ENCODE peak calls at places on chromosomes 11 and 22, in nine cellular contexts. O is lower lobe of right lung; W is CD8-positive, alpha-beta memory T cell; D is colonic mucosa; B is GM23338; S is body of pancreas; R is aorta; H is fibroblast of lung; J is CD4-positive, CD25-positive, alpha-beta regulatory T cell. F is an unnamed sample. For H3K36me3, the result is how much of the 10 kb centered on the place peaks cover.

GRCh38 chr11:125934473-125934872 is 11.4 kb upstream of the VSIG10L2 start:
- DNase-seq in O (no peak), W (no peak), D (no peak), B (no peak), S (no peak), R (no peak), H (no peak), J (no peak), F (no peak)

GRCh38 chr11:64878494-64879225 is at the start of gene EHD1:
- DNase-seq in O (peak), W (peak), D (peak), B (peak), S (peak), R (peak), H (peak), J (peak), F (peak)

GRCh38 chr11:118114266-118114665 is 27.5 kb upstream of the SMIM35 start:
- DNase-seq in O (no peak), W (no peak), D (no peak), B (no peak), S (no peak), R (no peak), H (no peak), J (no peak), F (no peak)

GRCh38 chr11:12397953-12398352 is 20.6 kb downstream of the PARVA start:
- DNase-seq in O (no peak), W (no peak), D (no peak), B (no peak), S (no peak), R (peak), H (peak), J (no peak), F (no peak)

GRCh38 chr11:116515666-116516184 is 257.1 kb downstream of the BUD13 start:
- DNase-seq in O (no peak), W (no peak), D (peak), B (no peak), S (peak), R (no peak), H (no peak), J (no peak), F (no peak)

GRCh38 chr22:41910599-41911291 is 4.1 kb downstream of the SHISA8 start:
- DNase-seq in O (no peak), W (peak), D (no peak), B (peak), S (peak), R (no peak), H (peak), J (peak), F (peak)

GRCh38 chr11:48006301-48006992 is 26.1 kb downstream of the PTPRJ start:
- DNase-seq in O (no peak), W (no peak), D (no peak), B (no peak), S (no peak), R (no peak), H (peak), J (peak), F (no peak)

GRCh38 chr11:63920126-63920869 is 3.3 kb upstream of the RCOR2 start:
- DNase-seq in O (no peak), W (no peak), D (peak), B (peak), S (peak), R (peak), H (no peak), J (no peak), F (no peak)

GRCh38 chr22:27318516-27318915 is 483.0 kb downstream of the MN1 start:
- DNase-seq in O (no peak), W (no peak), D (peak), B (peak), S (no peak), R (no peak), H (peak), J (no peak), F (no peak)

GRCh38 chr11:57213282-57214086 is 23.6 kb downstream of the APLNR start:
- DNase-seq in O (no peak), W (no peak), D (no peak), B (peak), S (no peak), R (no peak), H (peak), J (no peak), F (no peak)

GRCh38 chr11:20161230-20161918 is 1.1 kb upstream of the DBX1 start:
- DNase-seq in O (no peak), W (no peak), D (no peak), B (peak), S (no peak), R (no peak), H (peak), J (no peak), F (no peak)

GRCh38 chr11:21866781-21867180 is 326.1 kb upstream of the ANO5 start:
- DNase-seq in O (no peak), W (no peak), D (no peak), B (no peak), S (no peak), R (no peak), H (no peak), J (no peak), F (no peak)

GRCh38 chr11:74388678-74389327 is 9.4 kb downstream of the PGM2L1 start:
- DNase-seq in O (no peak), W (peak), D (peak), B (peak), S (peak), R (no peak), H (peak), J (peak), F (peak)

GRCh38 chr11:130527648-130528300 is 79.3 kb downstream of the ADAMTS15 start:
- DNase-seq in O (no peak), W (no peak), D (no peak), B (no peak), S (no peak), R (no peak), H (peak), J (no peak), F (peak)

GRCh38 chr22:46126853-46127385 is 23.4 kb upstream of the PPARA start:
- DNase-seq in O (no peak), W (no peak), D (no peak), B (no peak), S (no peak), R (no peak), H (no peak), J (no peak), F (no peak)

GRCh38 chr11:83801799-83802198 is 515.6 kb upstream of the CCDC90B start:
- DNase-seq in O (no peak), W (no peak), D (no peak), B (peak), S (no peak), R (no peak), H (no peak), J (no peak), F (no peak)

GRCh38 chr11:2077061-2077802 is 62.0 kb downstream of the IGF2 start:
- DNase-seq in O (no peak), W (no peak), D (no peak), B (no peak), S (no peak), R (no peak), H (peak), J (no peak), F (no peak)

GRCh38 chr11:77311701-77312100 is 10.2 kb upstream of the GDPD4 start:
- DNase-seq in O (no peak), W (no peak), D (no peak), B (no peak), S (no peak), R (no peak), H (no peak), J (no peak), F (no peak)

GRCh38 chr22:44126807-44127206 is 53.9 kb upstream of the PARVG start:
- DNase-seq in O (no peak), W (no peak), D (no peak), B (no peak), S (no peak), R (no peak), H (no peak), J (no peak), F (no peak)

GRCh38 chr11:113668255-113668654 is 37.9 kb downstream of the TMPRSS5 start:
- DNase-seq in O (no peak), W (no peak), D (no peak), B (no peak), S (no peak), R (no peak), H (peak), J (no peak), F (no peak)

GRCh38 chr11:32328392-32328791 is 106.9 kb downstream of the WT1 start:
- DNase-seq in O (no peak), W (no peak), D (no peak), B (no peak), S (no peak), R (no peak), H (no peak), J (no peak), F (no peak)

DNA sequence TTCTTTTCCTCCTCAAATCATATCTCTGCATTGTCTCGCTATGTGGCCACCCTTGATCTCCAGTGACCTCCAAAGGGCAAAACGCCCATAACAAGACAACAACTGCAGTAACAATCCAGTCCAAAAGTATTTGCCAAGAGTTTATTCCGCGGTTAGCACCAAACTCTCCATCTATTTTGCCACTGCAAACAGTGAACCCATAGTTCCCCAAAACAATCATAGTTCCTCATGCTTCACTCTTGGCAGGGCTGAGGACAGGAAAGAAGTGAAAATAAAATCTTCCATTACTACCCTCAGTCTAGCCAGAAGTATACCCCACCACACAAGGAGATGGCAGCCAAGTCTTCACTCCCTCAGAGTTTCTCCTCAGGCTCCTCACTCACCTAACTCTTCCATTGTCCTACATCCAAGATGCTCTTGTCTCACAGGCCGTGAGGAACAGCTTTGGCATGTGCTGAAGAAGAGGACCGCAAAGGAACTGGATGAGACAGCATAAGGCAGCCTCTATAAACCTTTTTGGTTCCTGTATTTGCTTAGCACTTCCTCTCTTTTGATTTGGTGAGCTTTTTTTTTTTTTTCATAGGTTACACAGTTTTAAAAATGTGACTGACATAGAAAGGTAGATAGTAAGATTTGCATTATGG is at the start of gene LPXN:
- DNase-seq in O (no peak), W (peak), D (no peak), B (no peak), S (no peak), R (no peak), H (peak), J (peak), F (peak)
- H3K36me3 ChIP-seq in O (under half), W (under half), D (under half), B (under half), S (under half), R (under half), H (under half), J (under half), F (under half)

GRCh38 chr11:107953506-107953905 is 25.3 kb downstream of the RAB39A start:
- DNase-seq in O (no peak), W (no peak), D (no peak), B (no peak), S (no peak), R (no peak), H (no peak), J (no peak), F (no peak)

GRCh38 chr11:107951105-107951504 is 22.9 kb downstream of the RAB39A start:
- DNase-seq in O (no peak), W (no peak), D (no peak), B (no peak), S (no peak), R (no peak), H (no peak), J (no peak), F (no peak)

GRCh38 chr11:107947904-107948303 is 19.7 kb downstream of the RAB39A start:
- DNase-seq in O (no peak), W (no peak), D (no peak), B (no peak), S (no peak), R (no peak), H (no peak), J (no peak), F (no peak)
- H3K36me3 ChIP-seq in O (under half), W (under half), D (under half), B (under half), S (under half), R (under half), H (under half), J (under half), F (under half)

DNA sequence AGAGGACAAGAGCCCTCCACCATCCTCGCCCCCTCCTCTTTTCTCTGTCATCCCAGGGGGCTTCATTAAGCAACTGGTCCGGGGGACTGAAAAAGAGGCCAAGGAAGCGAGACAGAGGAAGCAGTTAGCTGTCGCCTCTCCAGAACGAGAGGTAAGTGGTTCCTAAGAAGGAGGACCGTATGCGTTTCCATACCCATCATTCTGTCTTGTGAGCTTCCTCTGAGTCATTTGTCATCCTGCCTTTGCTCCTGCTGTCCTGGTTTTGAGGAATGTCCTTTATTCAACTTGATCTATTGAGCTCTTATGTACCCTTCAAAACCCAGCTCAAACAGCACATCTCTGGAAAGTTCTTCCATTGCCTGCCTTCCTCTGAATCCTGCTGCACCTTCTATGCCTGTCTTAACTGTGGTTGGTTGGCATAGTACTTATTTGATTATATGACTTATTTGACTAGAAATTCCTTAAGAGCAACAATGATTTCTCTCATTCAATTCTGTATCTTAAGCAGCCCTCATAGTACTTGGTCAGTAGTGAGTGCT is 21.3 kb downstream of the MYO18B start:
- DNase-seq in O (no peak), W (no peak), D (no peak), B (no peak), S (no peak), R (no peak), H (peak), J (no peak), F (no peak)
- H3K36me3 ChIP-seq in O (under half), W (under half), D (under half), B (under half), S (under half), R (under half), H (under half), J (under half), F (under half)

DNA sequence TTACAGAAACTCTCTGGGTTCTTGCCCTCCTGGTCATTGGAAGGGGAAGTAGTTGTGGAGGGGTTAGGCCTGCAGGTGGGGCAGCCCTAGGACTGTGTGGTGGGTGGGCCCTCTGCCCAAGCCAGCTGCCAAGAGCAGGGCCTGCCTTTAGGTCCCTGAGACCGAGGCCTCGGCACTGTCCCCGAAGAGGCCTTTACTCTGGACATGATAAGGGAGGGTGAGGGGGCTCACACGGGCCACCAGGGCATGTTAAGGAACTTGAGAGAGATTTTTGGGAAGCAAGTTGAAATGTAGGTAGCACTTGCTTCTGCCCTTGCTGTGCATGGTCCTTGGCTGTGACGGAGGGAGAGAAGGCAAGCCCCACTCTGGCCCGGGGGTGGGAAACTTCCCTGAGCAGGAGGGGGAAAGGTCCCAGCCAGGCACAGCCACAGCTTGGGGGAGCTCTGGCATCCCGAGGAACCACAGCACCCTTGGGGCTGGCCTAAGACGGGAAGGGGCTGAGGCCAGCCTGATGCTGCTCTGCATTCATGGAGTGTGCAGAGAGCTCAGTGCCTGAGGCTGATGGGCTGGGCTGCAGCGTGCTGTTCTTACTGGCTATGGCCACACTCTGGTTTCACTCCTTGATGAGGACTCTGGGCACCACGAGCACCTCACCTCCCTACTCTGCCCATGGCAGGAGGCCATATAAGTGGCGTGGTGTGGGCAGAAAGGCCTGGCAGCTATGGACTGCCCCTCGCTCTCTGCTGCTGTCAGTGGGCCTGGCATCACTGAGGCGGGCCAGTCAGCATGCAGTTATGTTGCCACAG is 7.8 kb upstream of the RANBP1 start:
- DNase-seq in O (peak), W (no peak), D (no peak), B (no peak), S (no peak), R (peak), H (no peak), J (no peak), F (no peak)
- H3K36me3 ChIP-seq in O (half or more), W (half or more), D (under half), B (under half), S (under half), R (under half), H (half or more), J (half or more), F (under half)

F was measured in tibial nerve.